ENCODE peak calls at places on chromosomes 2 and 18, in eight cellular contexts. One of them, this sample, is unnamed.

GRCh38 chr2:58939388-58939787 is 698.3 kb upstream of the FANCL start:
- DNase-seq in Calu3: no peak
- DNase-seq in IMR-90: peak
- DNase-seq in CD8-positive, alpha-beta T cell: no peak
- DNase-seq in activated B cell treated with CpG ODN at 0.5 μM for 24 hours: no peak
- DNase-seq in cardiac fibroblast: no peak
- DNase-seq in tibial artery: no peak
- DNase-seq in neural crest cell: no peak
- DNase-seq in this sample: no peak

GRCh38 chr2:63486861-63487290 is 101.4 kb downstream of the WDPCP start:
- DNase-seq in Calu3: no peak
- DNase-seq in IMR-90: no peak
- DNase-seq in CD8-positive, alpha-beta T cell: no peak
- DNase-seq in activated B cell treated with CpG ODN at 0.5 μM for 24 hours: no peak
- DNase-seq in cardiac fibroblast: no peak
- DNase-seq in tibial artery: no peak
- DNase-seq in neural crest cell: no peak
- DNase-seq in this sample: no peak

GRCh38 chr2:45176399-45176798 is 167.1 kb upstream of the SIX2 start:
- DNase-seq in Calu3: no peak
- DNase-seq in IMR-90: no peak
- DNase-seq in CD8-positive, alpha-beta T cell: no peak
- DNase-seq in activated B cell treated with CpG ODN at 0.5 μM for 24 hours: no peak
- DNase-seq in cardiac fibroblast: no peak
- DNase-seq in tibial artery: no peak
- DNase-seq in neural crest cell: no peak
- DNase-seq in this sample: no peak

GRCh38 chr18:58785171-58785805 is 79.4 kb upstream of the ZNF532 start:
- DNase-seq in Calu3: peak
- DNase-seq in IMR-90: peak
- DNase-seq in CD8-positive, alpha-beta T cell: no peak
- DNase-seq in activated B cell treated with CpG ODN at 0.5 μM for 24 hours: no peak
- DNase-seq in cardiac fibroblast: peak
- DNase-seq in tibial artery: peak
- DNase-seq in neural crest cell: no peak
- DNase-seq in this sample: peak

GRCh38 chr2:24272907-24273306 is 87.4 kb downstream of the ITSN2 start:
- DNase-seq in Calu3: no peak
- DNase-seq in IMR-90: no peak
- DNase-seq in CD8-positive, alpha-beta T cell: no peak
- DNase-seq in activated B cell treated with CpG ODN at 0.5 μM for 24 hours: no peak
- DNase-seq in cardiac fibroblast: peak
- DNase-seq in tibial artery: no peak
- DNase-seq in neural crest cell: no peak
- DNase-seq in this sample: no peak

GRCh38 chr18:22558945-22559385 is 141.2 kb upstream of the CTAGE1 start:
- DNase-seq in Calu3: peak
- DNase-seq in IMR-90: peak
- DNase-seq in CD8-positive, alpha-beta T cell: no peak
- DNase-seq in activated B cell treated with CpG ODN at 0.5 μM for 24 hours: no peak
- DNase-seq in cardiac fibroblast: peak
- DNase-seq in tibial artery: peak
- DNase-seq in neural crest cell: peak
- DNase-seq in this sample: peak

GRCh38 chr2:36777272-36777671 is 80.8 kb downstream of the VIT start:
- DNase-seq in Calu3: no peak
- DNase-seq in IMR-90: no peak
- DNase-seq in CD8-positive, alpha-beta T cell: no peak
- DNase-seq in activated B cell treated with CpG ODN at 0.5 μM for 24 hours: no peak
- DNase-seq in cardiac fibroblast: no peak
- DNase-seq in tibial artery: no peak
- DNase-seq in neural crest cell: no peak
- DNase-seq in this sample: no peak

GRCh38 chr2:162729469-162729868 is 109.1 kb downstream of the KCNH7 start:
- DNase-seq in Calu3: no peak
- DNase-seq in IMR-90: no peak
- DNase-seq in CD8-positive, alpha-beta T cell: no peak
- DNase-seq in activated B cell treated with CpG ODN at 0.5 μM for 24 hours: no peak
- DNase-seq in cardiac fibroblast: no peak
- DNase-seq in tibial artery: no peak
- DNase-seq in neural crest cell: no peak
- DNase-seq in this sample: no peak

GRCh38 chr2:75604479-75604878 is 42.1 kb upstream of the MRPL19 start:
- DNase-seq in Calu3: no peak
- DNase-seq in IMR-90: peak
- DNase-seq in CD8-positive, alpha-beta T cell: no peak
- DNase-seq in activated B cell treated with CpG ODN at 0.5 μM for 24 hours: no peak
- DNase-seq in cardiac fibroblast: no peak
- DNase-seq in tibial artery: no peak
- DNase-seq in neural crest cell: no peak
- DNase-seq in this sample: no peak

DNA sequence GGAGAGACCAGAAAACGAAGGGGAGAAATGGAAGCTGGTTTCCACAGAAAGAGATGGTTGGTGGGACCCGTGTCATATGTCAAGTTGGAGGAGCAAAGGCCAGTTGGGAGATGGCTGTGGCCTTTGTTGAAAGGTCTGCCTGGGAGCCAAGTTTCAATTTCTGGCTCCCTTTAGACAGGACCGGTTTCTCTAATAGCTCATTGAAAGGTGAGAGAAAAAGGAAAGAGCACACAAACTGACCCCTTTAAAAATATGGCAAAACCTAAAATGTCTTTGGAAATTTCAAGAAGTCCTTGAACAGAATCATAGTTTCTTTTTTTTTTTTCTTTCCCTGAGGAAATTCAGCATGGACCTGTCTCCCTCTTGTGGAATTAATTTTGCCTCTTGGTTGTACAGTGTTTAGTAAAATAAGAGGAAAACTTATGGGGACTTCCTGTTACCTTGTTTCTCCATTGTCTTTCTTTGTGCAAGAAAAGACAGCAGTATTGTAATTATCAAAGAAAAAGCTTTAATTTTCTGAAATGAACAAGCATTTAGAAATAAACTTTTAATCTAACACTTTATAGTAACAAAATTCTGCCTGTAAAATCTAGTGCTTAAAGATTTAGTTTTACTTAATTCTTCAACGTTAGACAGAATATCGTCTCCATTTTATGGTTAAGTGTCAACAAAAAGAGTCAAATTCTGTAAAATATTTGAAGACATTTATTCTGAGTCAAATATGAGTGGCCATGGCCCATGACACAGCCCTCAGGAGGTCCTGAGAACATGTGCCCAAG is 176.4 kb upstream of the NABP1 start:
- DNase-seq in Calu3: no peak
- DNase-seq in IMR-90: peak
- DNase-seq in CD8-positive, alpha-beta T cell: no peak
- DNase-seq in activated B cell treated with CpG ODN at 0.5 μM for 24 hours: no peak
- DNase-seq in cardiac fibroblast: peak
- DNase-seq in tibial artery: no peak
- DNase-seq in neural crest cell: no peak
- DNase-seq in this sample: no peak
- TF ChIP-seq CTCF in Calu3: peak
- TF ChIP-seq CTCF in IMR-90: peak
- TF ChIP-seq CTCF in CD8-positive, alpha-beta T cell: no peak
- TF ChIP-seq CTCF in activated B cell treated with CpG ODN at 0.5 μM for 24 hours: no peak
- TF ChIP-seq CTCF in cardiac fibroblast: peak
- TF ChIP-seq CTCF in tibial artery: peak
- TF ChIP-seq CTCF in neural crest cell: peak
- TF ChIP-seq CTCF in this sample: peak

GRCh38 chr2:30707304-30707903 is 99.8 kb downstream of the CAPN13 start:
- DNase-seq in Calu3: no peak
- DNase-seq in IMR-90: no peak
- DNase-seq in CD8-positive, alpha-beta T cell: no peak
- DNase-seq in activated B cell treated with CpG ODN at 0.5 μM for 24 hours: no peak
- DNase-seq in cardiac fibroblast: no peak
- DNase-seq in tibial artery: no peak
- DNase-seq in neural crest cell: no peak
- DNase-seq in this sample: peak
- TF ChIP-seq CTCF in Calu3: peak
- TF ChIP-seq CTCF in IMR-90: no peak
- TF ChIP-seq CTCF in CD8-positive, alpha-beta T cell: peak
- TF ChIP-seq CTCF in activated B cell treated with CpG ODN at 0.5 μM for 24 hours: no peak
- TF ChIP-seq CTCF in cardiac fibroblast: no peak
- TF ChIP-seq CTCF in tibial artery: no peak
- TF ChIP-seq CTCF in neural crest cell: no peak
- TF ChIP-seq CTCF in this sample: no peak

DNA sequence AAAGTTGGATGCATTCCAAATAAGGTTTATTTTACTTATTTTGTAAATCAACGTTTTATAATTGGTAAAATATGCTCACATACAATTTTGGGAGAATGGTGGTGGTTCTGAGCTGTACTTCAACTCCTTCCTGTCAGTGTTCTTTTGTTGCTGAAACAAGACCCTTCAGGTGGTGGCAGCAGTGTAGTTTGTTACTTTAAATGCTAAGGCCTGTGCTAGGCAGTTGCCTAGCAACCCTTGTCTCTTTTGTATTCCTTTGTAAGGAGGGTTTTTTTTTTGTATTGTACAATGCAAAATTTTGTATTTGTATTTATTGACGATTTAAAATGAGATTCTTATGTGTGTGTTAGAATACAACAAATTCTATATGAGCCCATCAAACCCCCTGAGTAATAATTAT is 166.0 kb upstream of the FAM98A start:
- DNase-seq in Calu3: no peak
- DNase-seq in IMR-90: no peak
- DNase-seq in CD8-positive, alpha-beta T cell: no peak
- DNase-seq in activated B cell treated with CpG ODN at 0.5 μM for 24 hours: no peak
- DNase-seq in cardiac fibroblast: no peak
- DNase-seq in tibial artery: no peak
- DNase-seq in neural crest cell: no peak
- DNase-seq in this sample: no peak
- TF ChIP-seq CTCF in Calu3: no peak
- TF ChIP-seq CTCF in IMR-90: no peak
- TF ChIP-seq CTCF in CD8-positive, alpha-beta T cell: no peak
- TF ChIP-seq CTCF in activated B cell treated with CpG ODN at 0.5 μM for 24 hours: no peak
- TF ChIP-seq CTCF in cardiac fibroblast: no peak
- TF ChIP-seq CTCF in tibial artery: no peak
- TF ChIP-seq CTCF in neural crest cell: no peak
- TF ChIP-seq CTCF in this sample: no peak

DNA sequence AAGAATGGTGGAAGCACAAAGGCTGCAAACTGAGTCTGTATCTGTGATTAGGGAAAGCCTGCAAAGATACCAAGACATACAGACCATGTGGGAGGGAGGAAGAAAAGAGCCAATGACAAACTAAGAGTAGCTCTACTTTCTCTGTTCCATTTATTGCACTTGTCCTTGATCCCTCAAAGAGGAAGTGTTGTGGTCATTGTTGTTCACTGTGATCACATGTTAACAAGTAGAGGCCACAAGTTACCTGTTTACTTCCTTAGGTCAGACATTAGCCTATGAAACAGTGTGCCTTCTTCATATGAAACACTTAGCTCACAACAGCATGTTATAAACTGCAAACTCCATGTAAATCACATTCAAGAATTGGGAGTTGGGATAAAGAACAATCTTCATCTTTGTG is 32.6 kb downstream of the MAP2 start:
- DNase-seq in Calu3: no peak
- DNase-seq in IMR-90: no peak
- DNase-seq in CD8-positive, alpha-beta T cell: no peak
- DNase-seq in activated B cell treated with CpG ODN at 0.5 μM for 24 hours: no peak
- DNase-seq in cardiac fibroblast: no peak
- DNase-seq in tibial artery: no peak
- DNase-seq in neural crest cell: no peak
- DNase-seq in this sample: no peak
- TF ChIP-seq CTCF in Calu3: no peak
- TF ChIP-seq CTCF in IMR-90: no peak
- TF ChIP-seq CTCF in CD8-positive, alpha-beta T cell: no peak
- TF ChIP-seq CTCF in activated B cell treated with CpG ODN at 0.5 μM for 24 hours: no peak
- TF ChIP-seq CTCF in cardiac fibroblast: no peak
- TF ChIP-seq CTCF in tibial artery: no peak
- TF ChIP-seq CTCF in neural crest cell: no peak
- TF ChIP-seq CTCF in this sample: no peak

GRCh38 chr2:94759211-94759610 is 112.0 kb upstream of the TEKT4 start:
- DNase-seq in Calu3: peak
- DNase-seq in IMR-90: no peak
- DNase-seq in CD8-positive, alpha-beta T cell: no peak
- DNase-seq in activated B cell treated with CpG ODN at 0.5 μM for 24 hours: no peak
- DNase-seq in cardiac fibroblast: no peak
- DNase-seq in tibial artery: no peak
- DNase-seq in neural crest cell: no peak
- DNase-seq in this sample: no peak
- TF ChIP-seq CTCF in Calu3: no peak
- TF ChIP-seq CTCF in IMR-90: no peak
- TF ChIP-seq CTCF in CD8-positive, alpha-beta T cell: no peak
- TF ChIP-seq CTCF in activated B cell treated with CpG ODN at 0.5 μM for 24 hours: no peak
- TF ChIP-seq CTCF in cardiac fibroblast: no peak
- TF ChIP-seq CTCF in tibial artery: no peak
- TF ChIP-seq CTCF in neural crest cell: no peak
- TF ChIP-seq CTCF in this sample: no peak

GRCh38 chr18:49894827-49895226 is 81.5 kb upstream of the ACAA2 start:
- DNase-seq in Calu3: no peak
- DNase-seq in IMR-90: no peak
- DNase-seq in CD8-positive, alpha-beta T cell: no peak
- DNase-seq in activated B cell treated with CpG ODN at 0.5 μM for 24 hours: no peak
- DNase-seq in cardiac fibroblast: no peak
- DNase-seq in tibial artery: no peak
- DNase-seq in neural crest cell: no peak
- DNase-seq in this sample: no peak

GRCh38 chr18:49898421-49898820 is 85.1 kb upstream of the ACAA2 start:
- DNase-seq in Calu3: peak
- DNase-seq in IMR-90: peak
- DNase-seq in CD8-positive, alpha-beta T cell: peak
- DNase-seq in activated B cell treated with CpG ODN at 0.5 μM for 24 hours: no peak
- DNase-seq in cardiac fibroblast: peak
- DNase-seq in tibial artery: peak
- DNase-seq in neural crest cell: peak
- DNase-seq in this sample: no peak

GRCh38 chr18:49901862-49902340 is 88.6 kb upstream of the ACAA2 start:
- DNase-seq in Calu3: no peak
- DNase-seq in IMR-90: no peak
- DNase-seq in CD8-positive, alpha-beta T cell: no peak
- DNase-seq in activated B cell treated with CpG ODN at 0.5 μM for 24 hours: no peak
- DNase-seq in cardiac fibroblast: no peak
- DNase-seq in tibial artery: no peak
- DNase-seq in neural crest cell: no peak
- DNase-seq in this sample: no peak

GRCh38 chr18:49904871-49905555 is 91.7 kb upstream of the ACAA2 start:
- DNase-seq in Calu3: no peak
- DNase-seq in IMR-90: no peak
- DNase-seq in CD8-positive, alpha-beta T cell: no peak
- DNase-seq in activated B cell treated with CpG ODN at 0.5 μM for 24 hours: no peak
- DNase-seq in cardiac fibroblast: no peak
- DNase-seq in tibial artery: no peak
- DNase-seq in neural crest cell: no peak
- DNase-seq in this sample: no peak

DNA sequence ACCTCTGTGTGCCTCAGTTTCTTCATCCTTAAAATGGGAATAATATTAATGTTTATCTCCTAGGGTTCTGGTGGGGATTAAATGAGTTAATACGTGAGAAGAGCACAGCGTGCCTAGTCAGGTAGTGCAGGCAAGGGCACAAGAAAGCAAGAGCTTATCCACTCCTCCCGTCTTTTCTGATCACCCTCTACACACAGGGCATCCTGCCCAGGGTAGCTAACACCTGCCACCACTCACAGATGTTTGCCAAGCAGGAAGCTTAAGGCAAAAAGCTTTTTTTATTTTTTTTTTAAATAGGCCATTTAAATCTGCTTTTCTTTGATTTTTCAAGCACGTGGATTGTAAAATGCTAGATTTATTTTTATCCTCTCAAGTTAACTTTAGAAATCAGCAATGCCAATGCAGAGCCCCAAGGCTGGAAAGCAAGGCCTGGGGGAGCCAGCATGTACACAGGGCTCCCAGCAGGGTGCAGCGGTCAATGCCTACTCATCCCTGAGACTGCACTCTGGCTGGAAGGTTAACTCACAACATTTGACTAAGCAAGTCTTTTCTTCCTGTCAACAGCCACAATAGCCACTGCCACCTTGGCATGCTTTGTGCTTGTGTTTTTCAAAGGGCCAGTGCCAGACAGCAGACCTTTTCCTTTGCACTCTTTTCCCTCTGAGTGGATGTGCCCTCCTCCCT is 86.5 kb upstream of the ACAA2 start:
- DNase-seq in Calu3: peak
- DNase-seq in IMR-90: no peak
- DNase-seq in CD8-positive, alpha-beta T cell: no peak
- DNase-seq in activated B cell treated with CpG ODN at 0.5 μM for 24 hours: no peak
- DNase-seq in cardiac fibroblast: no peak
- DNase-seq in tibial artery: no peak
- DNase-seq in neural crest cell: no peak
- DNase-seq in this sample: no peak
- TF ChIP-seq CTCF in Calu3: no peak
- TF ChIP-seq CTCF in IMR-90: no peak
- TF ChIP-seq CTCF in CD8-positive, alpha-beta T cell: no peak
- TF ChIP-seq CTCF in activated B cell treated with CpG ODN at 0.5 μM for 24 hours: no peak
- TF ChIP-seq CTCF in cardiac fibroblast: no peak
- TF ChIP-seq CTCF in tibial artery: no peak
- TF ChIP-seq CTCF in neural crest cell: peak
- TF ChIP-seq CTCF in this sample: no peak